ENCODE peak calls at places on chromosomes 13 and 19, in ten cellular contexts. Q, X, N, V, B, C, R, W, L and J are unnamed samples.

GRCh38 chr19:13441810-13442512 is 64.3 kb downstream of the CACNA1A start:
- DNase-seq in Q (no peak), X (peak), N (peak), V (peak), B (no peak), C (peak), R (no peak), W (peak), L (no peak), J (no peak)

GRCh38 chr19:32287811-32288227 is 57.6 kb upstream of the ZNF507 start:
- DNase-seq in Q (peak), X (peak), N (no peak), V (peak), B (peak), C (peak), R (no peak), W (no peak), L (peak), J (no peak)

GRCh38 chr19:2578911-2579677 is 103.2 kb downstream of the GADD45B start:
- DNase-seq in Q (no peak), X (peak), N (no peak), V (peak), B (peak), C (peak), R (no peak), W (peak), L (peak), J (no peak)

GRCh38 chr13:27927444-27928352 is 7.9 kb downstream of the PDX1 start:
- DNase-seq in Q (no peak), X (no peak), N (no peak), V (no peak), B (no peak), C (no peak), R (no peak), W (no peak), L (no peak), J (no peak)

GRCh38 chr19:14028901-14029300 is 953 bp downstream of the RLN3 start:
- DNase-seq in Q (no peak), X (no peak), N (no peak), V (no peak), B (no peak), C (no peak), R (no peak), W (no peak), L (no peak), J (no peak)

GRCh38 chr19:17420267-17420924 is 549 bp downstream of the MVB12A start:
- DNase-seq in Q (no peak), X (peak), N (peak), V (peak), B (peak), C (peak), R (no peak), W (peak), L (peak), J (no peak)

GRCh38 chr19:52345162-52345561 is 9.1 kb downstream of the ZNF610 start:
- DNase-seq in Q (no peak), X (no peak), N (no peak), V (no peak), B (no peak), C (no peak), R (no peak), W (no peak), L (no peak), J (no peak)

GRCh38 chr19:38425810-38426466 is at the start of gene RASGRP4:
- DNase-seq in Q (no peak), X (no peak), N (peak), V (no peak), B (peak), C (no peak), R (peak), W (no peak), L (no peak), J (no peak)

GRCh38 chr13:74290324-74290773 is 156.1 kb upstream of the KLF12 start:
- DNase-seq in Q (no peak), X (peak), N (peak), V (peak), B (no peak), C (no peak), R (no peak), W (peak), L (peak), J (no peak)

GRCh38 chr19:18589380-18590272 is 1.0 kb downstream of the REX1BD start:
- DNase-seq in Q (no peak), X (peak), N (peak), V (peak), B (peak), C (peak), R (peak), W (peak), L (peak), J (no peak)

GRCh38 chr13:89281331-89281730 is 1610.2 kb downstream of the SLITRK5 start:
- DNase-seq in Q (no peak), X (no peak), N (no peak), V (no peak), B (no peak), C (no peak), R (no peak), W (no peak), L (no peak), J (no peak)

GRCh38 chr13:111380431-111380830 is 60.0 kb downstream of the TEX29 start:
- DNase-seq in Q (no peak), X (no peak), N (no peak), V (no peak), B (peak), C (no peak), R (no peak), W (no peak), L (no peak), J (no peak)

GRCh38 chr19:38233740-38234251 is 9.8 kb upstream of the DPF1 start:
- DNase-seq in Q (no peak), X (peak), N (peak), V (peak), B (peak), C (peak), R (peak), W (peak), L (peak), J (no peak)

GRCh38 chr19:31132753-31133110 is 216.5 kb downstream of the TSHZ3 start:
- DNase-seq in Q (no peak), X (no peak), N (no peak), V (no peak), B (no peak), C (no peak), R (no peak), W (no peak), L (no peak), J (no peak)

GRCh38 chr13:113369881-113370280 is 6.0 kb upstream of the GRTP1 start:
- DNase-seq in Q (no peak), X (no peak), N (no peak), V (no peak), B (no peak), C (no peak), R (no peak), W (no peak), L (no peak), J (no peak)

GRCh38 chr19:18999016-18999758 is 34.1 kb downstream of the SUGP2 start:
- DNase-seq in Q (no peak), X (peak), N (no peak), V (peak), B (no peak), C (peak), R (no peak), W (no peak), L (no peak), J (no peak)

GRCh38 chr13:35814573-35814972 is 316.6 kb downstream of the DCLK1 start:
- DNase-seq in Q (no peak), X (no peak), N (no peak), V (no peak), B (no peak), C (no peak), R (no peak), W (no peak), L (no peak), J (no peak)